ENCODE peak calls at places on chromosomes 11 and 22, in ten cellular contexts. R, B, C, N, V, Y, A, M, I and X are unnamed samples.

GRCh38 chr22:48473202-48473601 is 1354.5 kb downstream of the BRD1 start:
- DNase-seq in A (no peak), R (no peak), N (no peak), I (no peak), C (no peak), M (no peak), B (no peak), V (no peak), Y (no peak), X (no peak)

GRCh38 chr11:14852571-14853177 is 39.4 kb downstream of the CYP2R1 start:
- DNase-seq in N (no peak), V (no peak), A (no peak), B (no peak), C (no peak), Y (no peak), R (no peak), I (no peak), M (no peak), X (no peak)

GRCh38 chr22:40238425-40239344 is 61.0 kb downstream of the TNRC6B start:
- DNase-seq in I (no peak), C (no peak), A (peak), R (peak), N (no peak), V (no peak), Y (peak), B (no peak), M (no peak), X (no peak)

GRCh38 chr22:40670058-40670457 is 9.2 kb upstream of the MCHR1 start:
- DNase-seq in A (no peak), R (no peak), I (no peak), N (no peak), V (no peak), Y (no peak), B (no peak), C (no peak), M (no peak), X (no peak)

GRCh38 chr22:38490915-38491314 is 15.2 kb downstream of the DDX17 start:
- DNase-seq in Y (peak), A (no peak), N (no peak), V (peak), I (peak), B (peak), C (peak), R (no peak), M (peak), X (no peak)

GRCh38 chr22:46731246-46732040 is 6.6 kb downstream of the CERK start:
- DNase-seq in V (no peak), N (no peak), A (peak), R (no peak), I (peak), B (no peak), Y (no peak), M (no peak), C (peak), X (no peak)

GRCh38 chr22:38572065-38572464 is 2.1 kb upstream of the DMC1 start:
- DNase-seq in A (peak), V (no peak), R (peak), N (peak), M (no peak), Y (peak), I (no peak), C (peak), B (no peak), X (peak)

GRCh38 chr22:19812910-19813309 is 41.8 kb downstream of the GNB1L start:
- DNase-seq in I (no peak), B (peak), R (no peak), M (no peak), N (no peak), C (no peak), Y (no peak), V (peak), A (no peak), X (no peak)

GRCh38 chr22:30626413-30626812 is 9.2 kb upstream of the SLC35E4 start:
- DNase-seq in Y (no peak), I (no peak), A (no peak), R (no peak), C (no peak), B (no peak), M (no peak), N (peak), V (no peak), X (no peak)

GRCh38 chr22:42007922-42008321 is 9.3 kb downstream of the WBP2NL start:
- DNase-seq in C (no peak), B (no peak), N (no peak), R (no peak), I (no peak), V (no peak), A (no peak), Y (no peak), M (no peak), X (no peak)

GRCh38 chr11:2460540-2461252 is 15.9 kb downstream of the KCNQ1 start:
- DNase-seq in M (no peak), A (no peak), V (no peak), R (no peak), I (no peak), Y (no peak), C (no peak), N (no peak), B (peak), X (no peak)

GRCh38 chr11:117076941-117077659 is 21.1 kb downstream of the SIK3 start:
- DNase-seq in R (no peak), V (no peak), C (peak), Y (no peak), B (no peak), A (no peak), N (no peak), M (no peak), I (no peak), X (no peak)

GRCh38 chr11:118899296-118899688 is 15.6 kb downstream of the CXCR5 start:
- DNase-seq in I (no peak), A (no peak), V (no peak), M (no peak), N (no peak), R (no peak), B (no peak), C (no peak), Y (no peak), X (no peak)

GRCh38 chr11:72813740-72814138 is 472 bp upstream of the ATG16L2 start:
- DNase-seq in R (peak), M (peak), V (peak), I (no peak), B (peak), N (no peak), C (peak), A (peak), Y (peak), X (peak)

GRCh38 chr11:72812968-72813739 is 1.1 kb upstream of the ATG16L2 start:
- DNase-seq in A (no peak), C (peak), I (peak), M (no peak), Y (peak), V (peak), N (peak), B (peak), R (peak), X (no peak)

GRCh38 chr11:72812604-72812967 is 1.6 kb upstream of the ATG16L2 start:
- DNase-seq in Y (no peak), I (no peak), V (peak), A (no peak), B (no peak), M (no peak), R (no peak), N (no peak), C (no peak), X (no peak)

GRCh38 chr11:72814831-72815618 is 814 bp downstream of the ATG16L2 start:
- DNase-seq in Y (peak), B (no peak), M (no peak), A (no peak), C (peak), N (peak), R (peak), I (no peak), V (peak), X (no peak)

DNA sequence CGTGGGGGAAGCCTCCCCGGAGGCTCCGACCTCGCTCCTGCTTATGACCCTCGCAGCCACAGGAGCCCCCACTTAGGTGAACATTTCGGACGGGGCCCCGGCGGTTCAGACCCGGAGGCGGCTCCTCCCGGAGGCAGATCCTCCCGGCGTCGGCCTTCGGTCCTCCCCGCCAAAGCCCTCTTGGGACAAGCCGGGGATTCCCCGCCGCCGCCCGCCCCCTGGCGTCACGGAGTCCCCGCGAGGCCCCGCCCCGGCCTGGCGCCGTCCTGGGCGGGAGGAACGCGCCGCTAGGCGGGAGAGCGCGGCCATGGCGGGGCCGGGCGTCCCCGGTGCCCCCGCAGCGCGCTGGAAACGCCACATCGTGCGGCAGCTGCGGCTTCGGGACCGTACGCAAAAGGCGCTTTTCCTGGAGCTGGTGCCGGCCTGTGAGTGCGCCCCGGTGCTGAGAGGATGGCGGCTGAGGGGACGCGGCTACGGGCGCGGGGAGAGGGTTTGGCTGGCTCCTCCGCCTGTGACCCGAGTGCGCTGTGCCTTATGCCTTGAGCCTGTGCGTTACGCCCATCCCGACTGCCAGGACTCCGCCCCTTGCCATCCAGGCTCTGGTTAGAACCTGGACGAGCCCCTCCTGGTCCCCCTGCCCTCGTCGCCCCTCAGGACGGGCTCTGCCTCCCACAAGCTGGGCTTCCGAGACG is at the start of gene ATG16L2:
- DNase-seq in V (peak), R (peak), B (peak), N (peak), A (peak), Y (peak), M (peak), I (peak), C (peak), X (no peak)
- TF ChIP-seq POLR2A in V (peak), R (peak), B (peak), N (peak), A (peak), Y (peak), M (peak), I (peak), C (peak), X (peak)

DNA sequence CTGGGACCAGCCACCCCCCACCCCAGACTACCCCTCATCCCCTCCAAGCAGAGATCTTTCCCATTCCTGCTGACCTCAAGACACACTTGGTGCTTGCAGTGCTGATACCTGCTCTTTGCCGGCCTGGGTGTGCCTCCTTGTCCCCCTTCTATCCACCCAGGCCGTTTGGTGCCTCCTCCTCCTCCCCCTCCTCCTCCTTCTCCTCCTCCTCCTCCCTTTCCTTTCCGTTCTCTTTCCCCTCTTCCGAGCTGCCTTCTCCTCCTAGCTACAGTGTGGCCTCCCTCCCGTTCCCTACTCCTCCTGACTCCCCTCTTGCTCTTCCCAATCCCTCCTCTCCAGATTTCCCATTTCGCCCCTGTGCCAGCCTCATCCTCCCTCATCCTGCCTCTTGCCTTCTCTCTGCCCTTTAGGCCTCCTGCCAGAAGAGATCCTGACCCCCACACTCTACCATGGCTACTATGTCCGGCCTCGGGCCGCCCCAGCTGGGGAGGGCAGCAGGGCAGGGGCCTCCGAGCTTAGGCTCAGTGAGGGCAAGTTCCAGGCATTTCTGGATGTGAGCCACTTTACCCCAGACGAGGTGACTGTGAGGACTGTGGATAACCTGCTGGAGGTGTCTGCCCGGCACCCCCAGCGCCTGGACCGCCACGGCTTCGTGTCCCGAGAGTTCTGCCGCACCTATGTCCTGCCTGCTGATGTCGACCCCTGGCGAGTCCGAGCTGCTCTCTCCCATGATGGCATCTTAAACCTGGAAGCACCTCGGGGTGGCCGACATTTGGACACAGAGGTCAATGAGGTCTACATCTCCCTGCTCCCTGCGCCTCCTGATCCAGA is 712 bp downstream of the HSPB2 start:
- DNase-seq in A (no peak), V (no peak), Y (no peak), B (peak), C (no peak), R (no peak), M (no peak), I (peak), N (no peak), X (no peak)
- TF ChIP-seq POLR2A in A (no peak), V (no peak), Y (no peak), B (peak), C (no peak), R (no peak), M (no peak), I (no peak), N (no peak), X (no peak)

DNA sequence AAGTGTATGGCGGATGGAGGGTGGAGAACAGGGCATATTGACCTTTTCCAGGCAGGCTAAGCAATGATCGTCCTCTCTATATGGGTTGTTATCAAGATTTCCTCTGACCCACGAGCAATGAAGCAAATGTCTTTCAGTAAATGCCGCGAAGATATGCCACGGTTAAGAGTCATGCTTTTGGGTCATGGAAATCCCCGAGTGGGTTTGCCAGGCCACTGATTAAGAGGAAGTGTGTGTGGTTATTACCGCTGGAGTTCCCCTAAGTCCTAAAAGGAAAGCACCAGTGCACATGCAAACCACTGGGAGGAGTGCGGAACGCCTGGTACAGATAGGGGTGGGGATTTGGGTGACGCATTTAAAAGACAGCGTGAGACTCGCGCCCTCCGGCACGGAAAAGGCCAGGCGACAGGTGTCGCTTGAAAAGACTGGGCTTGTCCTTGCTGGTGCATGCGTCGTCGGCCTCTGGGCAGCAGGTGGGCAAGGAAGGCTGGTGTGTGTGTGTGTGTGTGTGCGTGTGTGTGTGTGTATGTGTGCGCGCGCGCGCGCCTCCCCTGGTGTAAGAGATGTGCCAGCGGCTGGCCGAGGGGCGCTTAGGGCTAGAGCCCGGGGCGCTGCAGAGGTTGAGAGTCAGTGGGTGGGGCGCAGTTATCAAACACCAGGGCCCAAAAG is at the start of gene BIRC3:
- DNase-seq in Y (peak), I (peak), C (peak), N (peak), R (peak), M (peak), A (peak), V (peak), B (peak), X (peak)
- TF ChIP-seq POLR2A in Y (no peak), I (no peak), C (peak), N (no peak), R (peak), M (peak), A (peak), V (peak), B (peak), X (no peak)

GRCh38 chr11:7672960-7673723 is at the start of gene CYB5R2:
- DNase-seq in N (no peak), R (peak), Y (peak), V (no peak), A (peak), B (peak), C (no peak), M (peak), I (peak), X (no peak)
- TF ChIP-seq POLR2A in N (no peak), R (peak), Y (no peak), V (no peak), A (peak), B (no peak), C (no peak), M (no peak), I (peak), X (no peak)

GRCh38 chr11:57566564-57567209 is 785 bp downstream of the UBE2L6 start:
- DNase-seq in A (no peak), M (no peak), V (no peak), C (no peak), Y (no peak), I (no peak), B (no peak), R (no peak), N (no peak), X (no peak)

GRCh38 chr11:57560146-57560545 is 7.3 kb downstream of the UBE2L6 start:
- DNase-seq in A (peak), I (no peak), C (no peak), R (no peak), Y (no peak), V (peak), B (no peak), M (no peak), N (no peak), X (no peak)

GRCh38 chr11:57567210-57567511 is 311 bp downstream of the UBE2L6 start:
- DNase-seq in N (no peak), M (no peak), I (no peak), V (no peak), Y (peak), R (no peak), C (no peak), B (peak), A (no peak), X (no peak)

GRCh38 chr11:57566035-57566504 is 1.4 kb downstream of the UBE2L6 start:
- DNase-seq in V (no peak), C (peak), I (no peak), A (peak), N (peak), Y (peak), R (no peak), M (no peak), B (no peak), X (no peak)

GRCh38 chr11:57562596-57562995 is 4.9 kb downstream of the UBE2L6 start:
- DNase-seq in Y (no peak), A (no peak), V (no peak), B (no peak), I (no peak), C (no peak), N (no peak), R (no peak), M (no peak), X (no peak)
- TF ChIP-seq POLR2A in Y (no peak), A (no peak), V (no peak), B (no peak), I (no peak), C (no peak), N (no peak), R (no peak), M (no peak), X (no peak)

DNA sequence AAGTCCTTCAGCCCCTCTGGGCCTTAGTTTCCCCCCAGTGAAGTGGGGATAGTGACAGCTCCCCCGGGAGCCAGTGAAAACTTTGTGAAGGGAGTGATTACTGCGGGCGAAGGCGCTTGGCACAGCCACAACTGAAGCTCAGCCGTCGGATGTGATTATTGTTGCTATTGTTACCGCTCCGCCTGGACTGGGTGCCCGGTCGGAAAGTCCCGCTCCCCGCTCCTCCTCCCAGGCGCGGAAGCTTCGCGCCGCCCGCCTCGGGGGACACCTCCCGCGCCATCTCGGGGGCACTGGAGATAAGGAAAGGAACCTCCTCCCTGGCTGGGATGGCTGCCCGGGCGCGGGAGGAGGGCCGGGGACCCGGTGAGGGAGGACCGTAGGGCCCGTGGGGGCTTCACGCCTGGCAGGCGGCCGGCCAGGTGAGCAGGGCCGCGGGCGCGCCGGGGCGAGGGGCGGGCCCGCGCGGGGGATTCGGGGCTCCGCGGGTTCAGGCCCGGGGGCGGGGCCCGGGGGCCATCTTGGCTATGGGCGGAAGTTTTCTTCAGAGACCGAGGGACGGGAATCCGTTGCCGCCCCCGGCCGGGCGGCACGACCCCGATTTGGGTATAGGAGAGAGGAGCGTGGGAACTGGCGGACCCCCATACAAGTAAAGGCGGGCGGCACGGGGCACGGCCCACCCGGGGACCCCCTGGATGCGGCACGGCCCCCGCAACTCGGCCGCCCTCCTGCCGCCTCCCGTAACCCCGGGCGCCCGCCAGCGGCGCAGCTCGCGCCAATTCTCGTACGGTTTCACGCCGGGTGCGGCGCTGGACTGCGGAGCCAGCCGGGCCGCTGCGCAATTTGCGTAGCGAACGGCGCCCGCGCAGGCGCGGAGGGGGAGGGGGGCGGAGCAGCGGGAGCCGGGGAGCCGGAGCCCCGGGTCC is at the start of gene GPR137:
- DNase-seq in C (peak), B (peak), I (peak), A (peak), V (peak), M (peak), Y (peak), R (peak), N (peak), X (peak)
- TF ChIP-seq POLR2A in C (peak), B (peak), I (no peak), A (no peak), V (no peak), M (no peak), Y (no peak), R (peak), N (peak), X (no peak)

DNA sequence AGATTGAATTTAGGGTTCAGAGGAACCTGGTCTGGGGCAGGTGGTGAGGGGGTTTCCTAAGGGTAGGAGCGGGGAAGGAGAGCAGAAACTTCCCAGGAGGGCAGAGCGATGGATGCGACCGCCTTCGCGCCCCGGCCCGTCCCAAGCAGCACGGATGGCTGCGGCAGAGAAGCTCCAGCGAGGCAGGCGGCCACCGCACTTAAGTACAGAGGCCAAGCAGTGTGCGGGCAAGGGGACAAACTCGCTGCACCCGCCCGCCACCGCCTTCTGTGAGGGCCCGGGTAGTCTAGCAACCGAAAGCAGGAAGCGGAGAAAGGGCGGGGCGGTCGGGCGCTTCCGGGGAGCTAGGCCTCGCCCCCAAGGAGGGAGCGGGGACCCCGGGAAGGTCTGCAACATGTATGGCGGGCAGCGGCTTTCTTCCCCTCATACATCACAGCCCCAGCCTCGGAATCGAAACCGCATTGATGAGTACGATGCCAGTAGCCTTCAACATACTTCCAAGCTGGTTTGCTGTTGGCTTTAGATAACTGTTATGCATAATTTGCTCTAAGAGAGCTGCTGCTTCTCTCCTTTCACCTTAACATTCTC is at the start of gene AGBL2:
- DNase-seq in C (peak), A (peak), R (peak), M (peak), N (peak), I (peak), B (peak), V (peak), Y (peak), X (peak)
- TF ChIP-seq POLR2A in C (peak), A (peak), R (peak), M (no peak), N (peak), I (peak), B (peak), V (peak), Y (no peak), X (no peak)

GRCh38 chr11:113977701-113978100 is 2.8 kb downstream of the HTR3A start:
- DNase-seq in C (no peak), R (no peak), I (no peak), B (no peak), Y (no peak), N (no peak), A (no peak), V (peak), M (no peak), X (no peak)
- TF ChIP-seq POLR2A in C (no peak), R (no peak), I (no peak), B (no peak), Y (no peak), N (no peak), A (no peak), V (no peak), M (no peak), X (no peak)

GRCh38 chr22:25404923-25405853 is 159.3 kb upstream of the GRK3 start:
- DNase-seq in N (peak), A (peak), M (peak), I (peak), V (peak), R (peak), B (peak), C (peak), Y (peak), X (no peak)
- TF ChIP-seq POLR2A in N (peak), A (peak), M (peak), I (peak), V (no peak), R (peak), B (no peak), C (peak), Y (peak), X (no peak)